ENCODE peak calls at places on chromosome 11, in six cellular contexts. R is thyroid gland, K is left ventricle myocardium inferior, V is SK-N-SH, U is fibroblast of lung, E is IMR-90. T is an unnamed sample.

GRCh38 chr11:45021692-45022130 is 71.0 kb upstream of the TP53I11 start:
- DNase-seq in E (peak; percentile 16), U (peak; percentile 69), V (peak; percentile 33), R (peak; percentile 37), K (peak; percentile 84), T (no peak)

GRCh38 chr11:106409201-106409600 is 331.7 kb downstream of the AASDHPPT start:
- DNase-seq in U (peak; percentile 19), V (no peak), K (no peak), E (peak; percentile 34), R (no peak), T (no peak)

GRCh38 chr11:22561283-22561682 is 64.3 kb downstream of the FANCF start:
- DNase-seq in R (no peak), U (no peak), K (no peak), E (no peak), V (no peak), T (no peak)

GRCh38 chr11:107819361-107820014 is 39.1 kb downstream of the SLC35F2 start:
- DNase-seq in R (no peak), E (peak; percentile 46), U (peak; percentile 68), K (no peak), V (no peak), T (no peak)

GRCh38 chr11:67379061-67380058 is 6.0 kb upstream of the CLCF1 start:
- DNase-seq in E (no peak), R (no peak), U (peak; percentile 70), V (no peak), K (no peak), T (no peak)

GRCh38 chr11:131371791-131372104 is 1.3 kb downstream of the NTM start:
- DNase-seq in K (no peak), E (no peak), R (no peak), V (no peak), U (no peak), T (no peak)

GRCh38 chr11:74646215-74646614 is 53.8 kb downstream of the POLD3 start:
- DNase-seq in R (no peak), V (peak; percentile 22), E (no peak), K (no peak), U (no peak), T (no peak)

GRCh38 chr11:70324354-70325115 is 54.0 kb downstream of the PPFIA1 start:
- DNase-seq in E (no peak), U (peak; percentile 56), K (no peak), R (peak; percentile 75), V (no peak), T (no peak)

GRCh38 chr11:74282863-74283484 is 28.5 kb downstream of the P4HA3 start:
- DNase-seq in U (no peak), V (no peak), R (no peak), K (no peak), E (peak; percentile 28), T (no peak)

GRCh38 chr11:4643682-4644081 is at the start of gene OR51E1:
- DNase-seq in U (no peak), E (no peak), K (no peak), V (no peak), R (no peak), T (no peak)

GRCh38 chr11:4643084-4643483 is 698 bp upstream of the OR51E1 start:
- DNase-seq in U (no peak), R (no peak), V (no peak), K (peak; percentile 43), E (no peak), T (no peak)

GRCh38 chr11:4647795-4648194 is 4.0 kb downstream of the OR51E1 start:
- DNase-seq in E (no peak), U (no peak), K (no peak), R (no peak), V (peak; percentile 8), T (no peak)

GRCh38 chr11:4644233-4644632 is 451 bp downstream of the OR51E1 start:
- DNase-seq in K (no peak), V (no peak), U (no peak), R (no peak), E (no peak), T (no peak)

GRCh38 chr11:4645974-4646373 is 2.2 kb downstream of the OR51E1 start:
- DNase-seq in K (peak; percentile 52), V (no peak), E (no peak), R (peak; percentile 53), U (no peak), T (no peak)
- H3K27me3 ChIP-seq in K (no peaks in the 10 kb centered on the region), V (peaks cover 4% of the 10 kb centered on the region), E (no peaks in the 10 kb centered on the region), R (no peaks in the 10 kb centered on the region), U (no peaks in the 10 kb centered on the region), T (peaks cover 5% of the 10 kb centered on the region)

GRCh38 chr11:113725883-113726405 is 19.8 kb upstream of the TMPRSS5 start:
- DNase-seq in E (no peak), U (no peak), V (no peak), R (no peak), K (no peak), T (no peak)

GRCh38 chr11:113729456-113729855 is 23.3 kb upstream of the TMPRSS5 start:
- DNase-seq in R (no peak), U (no peak), E (peak; percentile 11), K (no peak), V (no peak), T (no peak)

GRCh38 chr11:113732092-113732491 is 26.0 kb upstream of the TMPRSS5 start:
- DNase-seq in K (no peak), R (no peak), V (no peak), U (peak; percentile 27), E (no peak), T (no peak)

GRCh38 chr11:113730887-113731726 is 25.0 kb upstream of the TMPRSS5 start:
- DNase-seq in K (no peak), R (no peak), V (peak; percentile 62), E (peak; percentile 64), U (peak; percentile 62), T (no peak)

GRCh38 chr11:113728814-113729213 is 22.7 kb upstream of the TMPRSS5 start:
- DNase-seq in R (no peak), E (no peak), V (no peak), U (no peak), K (no peak), T (peak; percentile 3)
- H3K27me3 ChIP-seq in R (no peaks in the 10 kb centered on the region), E (no peaks in the 10 kb centered on the region), V (no peaks in the 10 kb centered on the region), U (no peaks in the 10 kb centered on the region), K (no peaks in the 10 kb centered on the region), T (no peaks in the 10 kb centered on the region)

DNA sequence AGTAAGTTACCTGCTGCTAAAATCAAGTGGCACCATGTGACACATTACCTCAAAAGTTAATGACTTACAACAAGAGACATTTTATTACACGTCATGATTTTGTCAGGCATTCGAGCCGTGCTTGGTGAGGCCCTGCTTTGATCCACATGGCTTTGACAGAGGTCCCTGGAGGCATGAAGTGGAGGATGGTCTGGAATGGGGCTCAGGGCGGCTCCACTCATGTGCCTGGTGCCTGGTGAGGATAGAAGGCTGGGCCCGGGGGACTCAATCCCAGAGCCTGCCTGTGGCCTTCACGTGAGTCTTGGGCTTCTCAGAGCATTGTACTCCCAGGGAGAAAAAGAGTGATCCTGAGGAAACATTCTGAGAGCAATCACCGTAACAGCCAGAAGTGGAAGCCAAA is 339.1 kb upstream of the B3GAT1 start:
- DNase-seq in R (no peak), E (no peak), V (no peak), K (no peak), U (no peak), T (no peak)
- H3K27me3 ChIP-seq in R (no peaks in the 10 kb centered on the region), E (no peaks in the 10 kb centered on the region), V (no peaks in the 10 kb centered on the region), K (peaks cover 77% of the 10 kb centered on the region), U (no peaks in the 10 kb centered on the region), T (no peaks in the 10 kb centered on the region)

DNA sequence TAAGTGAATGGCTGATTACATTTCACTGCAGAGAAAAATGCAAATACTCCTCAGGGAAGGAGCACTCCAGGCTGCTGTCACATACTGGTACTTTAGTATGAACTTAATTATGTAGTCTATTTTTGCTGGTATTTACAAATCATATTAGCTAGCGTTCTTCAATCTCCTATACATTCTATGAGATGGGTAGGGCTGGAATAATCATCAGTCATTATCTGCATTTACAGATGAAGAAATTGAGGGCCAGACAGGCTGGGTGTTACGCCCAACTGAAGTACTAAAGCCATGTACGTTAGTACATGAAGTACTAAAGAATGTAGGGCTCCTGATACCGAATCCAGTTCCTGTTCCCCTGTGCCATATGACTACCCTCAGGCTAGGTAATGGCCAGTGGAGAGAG is 37.6 kb upstream of the VSTM5 start:
- DNase-seq in E (no peak), R (no peak), U (no peak), V (no peak), K (no peak), T (no peak)
- H3K27me3 ChIP-seq in E (peaks cover 17% of the 10 kb centered on the region), R (no peaks in the 10 kb centered on the region), U (peaks cover 7% of the 10 kb centered on the region), V (no peaks in the 10 kb centered on the region), K (peaks cover 5% of the 10 kb centered on the region), T (peaks cover 7% of the 10 kb centered on the region)

GRCh38 chr11:69319255-69320106 is 25.5 kb downstream of the MYEOV start:
- DNase-seq in V (no peak), E (no peak), K (no peak), U (no peak), R (no peak), T (no peak)

GRCh38 chr11:69316941-69317340 is 23.0 kb downstream of the MYEOV start:
- DNase-seq in R (no peak), K (no peak), V (no peak), E (no peak), U (no peak), T (no peak)

GRCh38 chr11:69320326-69320725 is 26.4 kb downstream of the MYEOV start:
- DNase-seq in K (no peak), V (no peak), U (no peak), R (no peak), E (no peak), T (no peak)

GRCh38 chr11:69318093-69318420 is 24.1 kb downstream of the MYEOV start:
- DNase-seq in K (no peak), R (no peak), V (no peak), U (no peak), E (no peak), T (no peak)

GRCh38 chr11:69317401-69318092 is 23.6 kb downstream of the MYEOV start:
- DNase-seq in E (peak; percentile 47), R (no peak), K (no peak), U (peak; percentile 57), V (no peak), T (no peak)
- H3K27me3 ChIP-seq in E (no peaks in the 10 kb centered on the region), R (no peaks in the 10 kb centered on the region), K (no peaks in the 10 kb centered on the region), U (no peaks in the 10 kb centered on the region), V (no peaks in the 10 kb centered on the region), T (no peaks in the 10 kb centered on the region)

T was measured in HL-60.